ENCODE peak calls at places on chromosomes 16 and 17, in four cellular contexts. N, K, G and I are unnamed samples.

GRCh38 chr16:88907768-88908167 is 41.3 kb upstream of the PABPN1L start:
- DNase-seq in K (no peak), G (peak), N (no peak), I (no peak)

GRCh38 chr17:22496450-22496849 is 804.1 kb downstream of the KCNJ18 start:
- DNase-seq in G (no peak), K (no peak), N (no peak), I (no peak)

GRCh38 chr17:7382901-7383300 is 2.0 kb downstream of the TNK1 start:
- DNase-seq in K (no peak), G (no peak), N (no peak), I (no peak)

GRCh38 chr17:17935321-17936271 is 36.6 kb downstream of the TOM1L2 start:
- DNase-seq in K (no peak), G (peak), N (peak), I (no peak)

GRCh38 chr17:83199500-83200201 is 120.2 kb downstream of the METRNL start:
- DNase-seq in G (peak), K (no peak), N (peak), I (no peak)

GRCh38 chr16:83336630-83337029 is 471.1 kb upstream of the HSBP1 start:
- DNase-seq in K (no peak), G (peak), N (no peak), I (no peak)

GRCh38 chr17:45307290-45308015 is 9.4 kb downstream of the MAP3K14 start:
- DNase-seq in N (peak), G (peak), K (peak), I (peak)

GRCh38 chr17:2903193-2903974 is 107.1 kb downstream of the RAP1GAP2 start:
- DNase-seq in N (no peak), G (no peak), K (no peak), I (no peak)

GRCh38 chr16:81369888-81370504 is 55.2 kb downstream of the GAN start:
- DNase-seq in K (no peak), N (no peak), G (no peak), I (no peak)

GRCh38 chr17:63117431-63117830 is 151.4 kb downstream of the TANC2 start:
- DNase-seq in N (no peak), G (no peak), K (no peak), I (no peak)

GRCh38 chr17:48611213-48611612 is 396 bp upstream of the HOXB7 start:
- DNase-seq in N (no peak), K (no peak), G (peak), I (no peak)

GRCh38 chr17:38798614-38799500 is 499 bp downstream of the PIP4K2B start:
- DNase-seq in G (peak), K (no peak), N (peak), I (no peak)

GRCh38 chr16:46920402-46921068 is 36.4 kb downstream of the GPT2 start:
- DNase-seq in N (no peak), G (no peak), K (no peak), I (no peak)

GRCh38 chr17:64531955-64532371 is 25.2 kb downstream of the CEP95 start:
- DNase-seq in K (no peak), N (no peak), G (peak), I (no peak)

GRCh38 chr17:36934144-36934758 is 3.0 kb upstream of the LHX1 start:
- DNase-seq in K (no peak), N (no peak), G (no peak), I (peak)

GRCh38 chr17:8631554-8631877 is 991 bp upstream of the MYH10 start:
- DNase-seq in N (no peak), K (no peak), G (peak), I (no peak)

GRCh38 chr16:19672378-19672777 is 45.6 kb downstream of the KNOP1 start:
- DNase-seq in G (peak), N (no peak), K (no peak), I (no peak)

GRCh38 chr17:13016881-13017622 is 775 bp downstream of the ELAC2 start:
- DNase-seq in G (peak), N (no peak), K (peak), I (no peak)

GRCh38 chr17:81193470-81194224 is 27.6 kb upstream of the AATK start:
- DNase-seq in G (no peak), K (peak), N (no peak), I (peak)
- TF ChIP-seq CTCF in G (no peak), K (no peak), N (no peak), I (no peak)

GRCh38 chr16:79081292-79082066 is 519.1 kb downstream of the MAF start:
- DNase-seq in K (no peak), N (no peak), G (no peak), I (no peak)
- TF ChIP-seq CTCF in K (no peak), N (no peak), G (no peak), I (no peak)

GRCh38 chr17:49841548-49841947 is 6.3 kb downstream of the TAC4 start:
- DNase-seq in K (no peak), G (no peak), N (no peak), I (no peak)
- TF ChIP-seq CTCF in K (no peak), G (no peak), N (no peak), I (no peak)

DNA sequence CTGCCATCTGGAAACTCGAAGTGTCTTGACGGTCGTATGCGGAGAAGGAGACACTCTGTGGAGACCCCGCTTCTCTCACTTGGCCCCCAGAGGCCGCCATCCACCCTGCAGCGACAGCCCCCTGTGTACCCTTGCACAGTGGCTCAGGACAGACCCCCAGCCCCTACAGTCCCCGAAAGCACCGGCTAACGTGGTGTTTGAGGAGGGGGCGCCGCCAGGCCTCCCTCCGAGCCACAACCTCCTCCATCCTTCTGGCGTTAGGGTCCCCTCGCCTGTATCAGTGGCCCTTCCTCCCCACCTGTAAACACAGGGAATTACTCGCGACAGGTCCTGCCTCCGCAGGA is 73.6 kb downstream of the LMF1 start:
- DNase-seq in K (no peak), N (no peak), G (no peak), I (no peak)
- TF ChIP-seq CTCF in K (no peak), N (no peak), G (no peak), I (no peak)

GRCh38 chr16:4378202-4378666 is 6.6 kb downstream of the VASN start:
- DNase-seq in N (peak), G (no peak), K (no peak), I (no peak)

GRCh38 chr16:4376126-4376819 is 4.6 kb downstream of the VASN start:
- DNase-seq in G (peak), N (peak), K (no peak), I (no peak)

GRCh38 chr16:4376820-4377572 is 5.3 kb downstream of the VASN start:
- DNase-seq in K (no peak), N (no peak), G (no peak), I (no peak)

GRCh38 chr16:4379001-4379688 is 7.5 kb downstream of the VASN start:
- DNase-seq in K (no peak), G (no peak), N (no peak), I (no peak)

GRCh38 chr16:4377573-4378146 is 6.0 kb downstream of the VASN start:
- DNase-seq in K (no peak), G (no peak), N (no peak), I (no peak)
- TF ChIP-seq CTCF in K (no peak), G (no peak), N (no peak), I (no peak)

DNA sequence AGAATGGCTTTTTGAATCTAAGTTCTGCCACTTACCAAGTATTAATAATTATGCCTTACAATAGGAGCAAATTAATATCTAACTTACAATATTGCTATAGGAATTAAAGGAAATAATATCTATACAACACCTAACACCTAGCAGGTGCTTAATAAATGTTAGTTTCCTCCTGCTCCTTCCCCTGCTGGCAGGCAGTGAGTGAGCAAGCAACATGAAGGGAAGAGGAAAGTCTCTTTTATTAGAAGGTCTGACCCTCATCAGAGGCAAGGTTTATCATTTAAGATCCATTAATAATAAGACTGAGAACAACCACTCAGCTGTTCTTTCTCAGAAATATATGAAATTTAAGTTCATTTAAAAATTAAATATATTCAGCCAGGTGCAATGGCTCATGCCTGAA is 6.7 kb upstream of the DYNC1LI2 start:
- DNase-seq in N (no peak), K (no peak), G (no peak), I (no peak)
- TF ChIP-seq CTCF in N (no peak), K (no peak), G (no peak), I (no peak)

GRCh38 chr17:16328997-16329396 is 24.3 kb downstream of the CENPV start:
- DNase-seq in K (no peak), N (no peak), G (no peak), I (no peak)
- TF ChIP-seq CTCF in K (no peak), N (no peak), G (no peak), I (no peak)

GRCh38 chr16:69485816-69486215 is 61.4 kb downstream of the CYB5B start:
- DNase-seq in G (no peak), K (no peak), N (no peak), I (no peak)

GRCh38 chr16:69483611-69484010 is 59.2 kb downstream of the CYB5B start:
- DNase-seq in G (no peak), N (no peak), K (no peak), I (no peak)

GRCh38 chr16:69485361-69485760 is 60.9 kb downstream of the CYB5B start:
- DNase-seq in K (no peak), N (no peak), G (no peak), I (no peak)

GRCh38 chr16:69486724-69487123 is 62.3 kb downstream of the CYB5B start:
- DNase-seq in G (no peak), K (no peak), N (no peak), I (no peak)

GRCh38 chr16:69486272-69486671 is 61.9 kb downstream of the CYB5B start:
- DNase-seq in N (no peak), K (no peak), G (no peak), I (no peak)
- TF ChIP-seq CTCF in N (no peak), K (no peak), G (no peak), I (no peak)

GRCh38 chr17:81371910-81372760 is 23.1 kb upstream of the BAHCC1 start:
- DNase-seq in G (peak), K (no peak), N (no peak), I (no peak)
- TF ChIP-seq CTCF in G (peak), K (peak), N (no peak), I (no peak)